ENCODE peak calls at places on chromosome 19, in eight cellular contexts. T, F, I, M, N, Z, S and L are unnamed samples.

GRCh38 chr19:29404951-29405727 is 120.7 kb upstream of the VSTM2B start:
- DNase-seq in T (no peak), F (no peak), I (no peak), M (peak), N (no peak), Z (no peak), S (no peak), L (no peak)

GRCh38 chr19:4474504-4475136 is 2.5 kb downstream of the HDGFL2 start:
- DNase-seq in T (no peak), F (peak), I (peak), M (peak), N (no peak), Z (peak), S (peak), L (peak)

GRCh38 chr19:14361824-14362223 is 19.4 kb upstream of the ADGRE5 start:
- DNase-seq in T (no peak), F (no peak), I (no peak), M (peak), N (no peak), Z (peak), S (no peak), L (peak)

GRCh38 chr19:4173479-4174211 is 8.7 kb downstream of the SIRT6 start:
- DNase-seq in T (no peak), F (no peak), I (no peak), M (no peak), N (no peak), Z (no peak), S (no peak), L (no peak)

GRCh38 chr19:3459322-3459881 is 20.9 kb downstream of the SMIM24 start:
- DNase-seq in T (no peak), F (peak), I (peak), M (peak), N (peak), Z (peak), S (peak), L (no peak)

GRCh38 chr19:13797870-13798269 is 2.6 kb downstream of the ZSWIM4 start:
- DNase-seq in T (no peak), F (peak), I (peak), M (no peak), N (no peak), Z (peak), S (peak), L (no peak)

GRCh38 chr19:41919948-41920712 is 8.1 kb downstream of the ERFL start:
- DNase-seq in T (no peak), F (no peak), I (no peak), M (no peak), N (no peak), Z (peak), S (no peak), L (no peak)

GRCh38 chr19:4042731-4043082 is 24.0 kb downstream of the ZBTB7A start:
- DNase-seq in T (no peak), F (no peak), I (no peak), M (no peak), N (no peak), Z (no peak), S (no peak), L (no peak)

GRCh38 chr19:31211088-31211487 is 138.1 kb downstream of the TSHZ3 start:
- DNase-seq in T (no peak), F (no peak), I (no peak), M (no peak), N (no peak), Z (no peak), S (no peak), L (no peak)

GRCh38 chr19:12783849-12784393 is 7.4 kb upstream of the JUNB start:
- DNase-seq in T (no peak), F (no peak), I (no peak), M (peak), N (no peak), Z (no peak), S (no peak), L (no peak)

GRCh38 chr19:13692096-13692495 is 72.2 kb upstream of the MRI1 start:
- DNase-seq in T (no peak), F (peak), I (peak), M (no peak), N (no peak), Z (peak), S (peak), L (peak)

GRCh38 chr19:44677019-44677809 is 5.9 kb downstream of the CEACAM19 start:
- DNase-seq in T (no peak), F (no peak), I (peak), M (peak), N (no peak), Z (peak), S (peak), L (peak)

GRCh38 chr19:30664358-30665058 is 292.3 kb downstream of the ZNF536 start:
- DNase-seq in T (no peak), F (no peak), I (no peak), M (peak), N (no peak), Z (peak), S (no peak), L (no peak)

GRCh38 chr19:58054792-58055482 is 4.1 kb upstream of the ZNF135 start:
- DNase-seq in T (no peak), F (no peak), I (peak), M (peak), N (no peak), Z (peak), S (peak), L (no peak)

GRCh38 chr19:46950526-46951235 is 69.0 kb upstream of the NPAS1 start:
- DNase-seq in T (no peak), F (no peak), I (no peak), M (no peak), N (no peak), Z (no peak), S (no peak), L (no peak)

GRCh38 chr19:19661675-19662251 is 1.7 kb downstream of the ATP13A1 start:
- DNase-seq in T (no peak), F (no peak), I (no peak), M (peak), N (no peak), Z (no peak), S (no peak), L (peak)
- H3K4me3 ChIP-seq in T (peak), F (no peak), I (peak), M (peak), N (no peak), Z (no peak), S (peak), L (peak)

DNA sequence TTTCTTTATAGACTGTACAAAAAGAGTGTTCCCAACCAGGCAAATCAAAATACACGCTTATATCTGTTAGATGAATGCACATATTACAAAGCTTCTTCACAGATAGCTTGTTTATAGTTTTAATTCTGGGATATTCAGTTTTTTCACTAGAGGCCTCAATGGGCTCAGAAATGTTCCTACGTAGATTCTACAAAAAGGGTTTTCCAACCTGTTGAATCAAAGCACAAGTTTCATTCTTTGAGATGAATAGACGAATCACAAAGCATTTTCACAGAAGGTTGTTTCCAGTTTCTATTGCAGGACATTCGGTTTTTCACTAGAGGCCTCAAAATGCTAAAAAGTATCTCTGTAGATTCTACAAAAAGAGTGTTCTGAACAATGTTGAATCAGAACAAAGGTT is 1490.3 kb downstream of the UQCRFS1 start:
- DNase-seq in T (no peak), F (no peak), I (no peak), M (no peak), N (no peak), Z (no peak), S (no peak), L (no peak)
- H3K4me3 ChIP-seq in T (no peak), F (no peak), I (no peak), M (no peak), N (no peak), Z (no peak), S (no peak), L (no peak)

GRCh38 chr19:9673912-9674668 is 810 bp downstream of the ZNF562 start:
- DNase-seq in T (no peak), F (peak), I (peak), M (no peak), N (no peak), Z (peak), S (peak), L (no peak)

GRCh38 chr19:9672893-9673292 is 2.0 kb downstream of the ZNF562 start:
- DNase-seq in T (no peak), F (no peak), I (no peak), M (no peak), N (no peak), Z (no peak), S (no peak), L (no peak)

GRCh38 chr19:9668544-9668943 is 6.4 kb downstream of the ZNF562 start:
- DNase-seq in T (no peak), F (no peak), I (no peak), M (no peak), N (no peak), Z (no peak), S (no peak), L (no peak)

GRCh38 chr19:9674669-9675357 is at the start of gene ZNF562:
- DNase-seq in T (peak), F (peak), I (peak), M (peak), N (peak), Z (peak), S (peak), L (peak)

DNA sequence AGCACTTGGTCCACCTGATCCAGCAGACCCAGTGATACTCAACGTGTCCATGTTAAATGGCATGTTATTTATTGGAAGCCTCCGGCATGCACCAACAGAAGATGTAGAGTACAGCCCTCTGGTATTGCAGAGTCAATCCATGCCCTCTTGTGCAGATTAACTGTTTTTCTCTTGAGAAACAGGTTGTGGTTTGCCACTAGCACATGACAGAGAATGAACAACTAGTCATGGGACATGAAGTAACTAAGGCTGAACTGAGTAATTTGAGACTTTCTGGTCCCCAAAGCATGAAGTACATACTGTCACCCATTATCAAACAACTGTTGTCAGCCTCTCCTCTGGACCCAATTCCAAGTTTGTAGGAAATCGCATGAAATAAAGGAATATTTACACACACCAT is 3.2 kb downstream of the ZNF562 start:
- DNase-seq in T (no peak), F (no peak), I (no peak), M (no peak), N (no peak), Z (peak), S (no peak), L (peak)
- H3K4me3 ChIP-seq in T (no peak), F (no peak), I (no peak), M (peak), N (no peak), Z (no peak), S (no peak), L (no peak)

DNA sequence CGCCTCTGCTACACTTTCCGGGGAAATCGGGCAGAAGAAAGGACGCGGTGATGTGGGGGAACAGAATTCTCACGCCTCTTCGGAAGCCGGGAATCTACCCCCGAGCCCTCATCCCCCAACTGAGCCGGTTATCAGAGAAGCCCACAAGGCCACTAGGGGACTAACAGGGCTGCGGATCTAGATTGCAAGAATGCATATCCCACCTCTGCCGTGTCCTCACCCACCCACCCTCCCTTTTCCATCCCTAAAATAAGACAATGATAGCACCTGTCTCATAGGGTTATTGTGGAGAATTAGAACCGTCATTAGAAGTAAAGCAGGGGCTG is 1.1 kb downstream of the IGFLR1 start:
- DNase-seq in T (no peak), F (no peak), I (no peak), M (no peak), N (no peak), Z (no peak), S (no peak), L (no peak)
- H3K4me3 ChIP-seq in T (peak), F (peak), I (peak), M (peak), N (peak), Z (peak), S (peak), L (peak)

GRCh38 chr19:6868341-6868740 is 19.0 kb upstream of the ADGRE1 start:
- DNase-seq in T (no peak), F (no peak), I (no peak), M (no peak), N (no peak), Z (no peak), S (no peak), L (no peak)
- H3K4me3 ChIP-seq in T (no peak), F (no peak), I (no peak), M (no peak), N (no peak), Z (no peak), S (no peak), L (no peak)